ENCODE peak calls at places on chromosome 14, in nine cellular contexts. O is activated naive CD4-positive, alpha-beta T cell treated with anti-CD3 and anti-CD28 coated beads for 36 hours; V is HEK293T; W is endothelial cell; Q is foreskin fibroblast; B is stimulated activated effector memory CD8-positive, alpha-beta T cell treated with anti-CD3 and anti-CD28 coated beads, Interleukin-12 subunit alpha, Interleukin-12 subunit beta, amount 100 ng/mL, for 72 hours; R is GM13976; U is AG20443; J is breast epithelium. K is an unnamed sample.
A peak's percentile ranks its signal among the peaks of the same experiment; 100 is the strongest.

GRCh38 chr14:99615497-99616245 is 11.7 kb upstream of the CCDC85C start:
- DNase-seq in O (no peak), V (no peak), W (no peak), Q (no peak), B (no peak), R (no peak), U (no peak), J (no peak), K (no peak)

GRCh38 chr14:102539544-102540309 is 30.2 kb upstream of the ANKRD9 start:
- DNase-seq in O (no peak), V (no peak), W (no peak), Q (peak; percentile 76), B (no peak), R (no peak), U (no peak), J (no peak), K (no peak)

GRCh38 chr14:86912689-86913088 is 1080.3 kb downstream of the GALC start:
- DNase-seq in O (no peak), V (no peak), W (no peak), Q (no peak), B (no peak), R (no peak), U (no peak), J (no peak), K (no peak)

GRCh38 chr14:53325176-53325806 is 172.2 kb upstream of the DDHD1 start:
- DNase-seq in O (no peak), V (no peak), W (no peak), Q (peak; percentile 49), B (no peak), R (no peak), U (no peak), J (no peak), K (no peak)

GRCh38 chr14:96362071-96362964 is 823 bp downstream of the ATG2B start:
- DNase-seq in O (peak; percentile 70), V (peak; percentile 53), W (no peak), Q (peak; percentile 62), B (peak; percentile 59), R (peak; percentile 65), U (peak; percentile 21), J (peak; percentile 19), K (no peak)

GRCh38 chr14:52706286-52706685 is 714 bp upstream of the PSMC6 start:
- DNase-seq in O (peak; percentile 65), V (no peak), W (no peak), Q (peak; percentile 24), B (peak; percentile 63), R (no peak), U (no peak), J (no peak), K (no peak)

GRCh38 chr14:99604766-99605298 is 825 bp upstream of the CCDC85C start:
- DNase-seq in O (no peak), V (peak; percentile 45), W (peak; percentile 62), Q (peak; percentile 58), B (peak; percentile 77), R (no peak), U (peak; percentile 65), J (no peak), K (no peak)

GRCh38 chr14:103221781-103222358 is 98.6 kb downstream of the TNFAIP2 start:
- DNase-seq in O (no peak), V (no peak), W (no peak), Q (no peak), B (no peak), R (no peak), U (no peak), J (no peak), K (no peak)

GRCh38 chr14:51053157-51053556 is 41.7 kb downstream of the TRIM9 start:
- DNase-seq in O (no peak), V (no peak), W (no peak), Q (peak; percentile 26), B (no peak), R (no peak), U (no peak), J (no peak), K (no peak)

GRCh38 chr14:50943261-50943942 is 881 bp downstream of the PYGL start:
- DNase-seq in O (no peak), V (peak; percentile 46), W (peak; percentile 51), Q (peak; percentile 75), B (no peak), R (peak; percentile 33), U (peak; percentile 53), J (no peak), K (no peak)

GRCh38 chr14:91796622-91797347 is 64.9 kb upstream of the CATSPERB start:
- DNase-seq in O (no peak), V (no peak), W (no peak), Q (peak; percentile 27), B (no peak), R (no peak), U (peak; percentile 27), J (no peak), K (no peak)

GRCh38 chr14:77314043-77314442 is 6.6 kb downstream of the POMT2 start:
- DNase-seq in O (no peak), V (no peak), W (no peak), Q (peak; percentile 92), B (no peak), R (no peak), U (peak; percentile 67), J (peak; percentile 47), K (peak; percentile 28)

GRCh38 chr14:33728010-33728498 is 222.8 kb downstream of the EGLN3 start:
- DNase-seq in O (no peak), V (no peak), W (no peak), Q (no peak), B (no peak), R (no peak), U (no peak), J (no peak), K (no peak)

GRCh38 chr14:30195946-30196345 is 268.3 kb upstream of the PRKD1 start:
- DNase-seq in O (no peak), V (no peak), W (no peak), Q (peak; percentile 64), B (no peak), R (no peak), U (peak; percentile 23), J (no peak), K (no peak)

GRCh38 chr14:103346286-103346685 is 12.2 kb downstream of the EIF5 start:
- DNase-seq in O (no peak), V (no peak), W (no peak), Q (peak; percentile 66), B (no peak), R (no peak), U (no peak), J (no peak), K (no peak)

GRCh38 chr14:34833545-34834523 is 41.3 kb downstream of the BAZ1A start:
- DNase-seq in O (no peak), V (no peak), W (no peak), Q (no peak), B (no peak), R (peak; percentile 33), U (no peak), J (no peak), K (no peak)

GRCh38 chr14:99189201-99189801 is 82.7 kb downstream of the BCL11B start:
- DNase-seq in O (peak; percentile 64), V (no peak), W (no peak), Q (no peak), B (peak; percentile 74), R (no peak), U (no peak), J (no peak), K (no peak)

GRCh38 chr14:104101086-104101621 is 15.7 kb downstream of the ASPG start:
- DNase-seq in O (no peak), V (no peak), W (no peak), Q (no peak), B (no peak), R (no peak), U (no peak), J (no peak), K (no peak)

GRCh38 chr14:55881577-55882241 is 236.5 kb upstream of the PELI2 start:
- DNase-seq in O (no peak), V (no peak), W (no peak), Q (peak; percentile 74), B (no peak), R (no peak), U (peak; percentile 48), J (no peak), K (peak; percentile 47)

GRCh38 chr14:94445003-94445402 is 7.6 kb downstream of the SERPINA11 start:
- DNase-seq in O (no peak), V (no peak), W (no peak), Q (no peak), B (no peak), R (no peak), U (no peak), J (no peak), K (no peak)

GRCh38 chr14:26204362-26204953 is 393.4 kb downstream of the NOVA1 start:
- DNase-seq in O (no peak), V (no peak), W (peak; percentile 30), Q (peak; percentile 39), B (no peak), R (no peak), U (no peak), J (no peak), K (no peak)

GRCh38 chr14:100899841-100900771 is 3.4 kb downstream of the RTL1 start:
- DNase-seq in O (no peak), V (no peak), W (peak; percentile 50), Q (no peak), B (no peak), R (peak; percentile 23), U (no peak), J (peak; percentile 15), K (no peak)

GRCh38 chr14:105087963-105088811 is 23.0 kb upstream of the GPR132 start:
- DNase-seq in O (no peak), V (no peak), W (peak; percentile 60), Q (peak; percentile 90), B (no peak), R (no peak), U (peak; percentile 77), J (peak; percentile 49), K (no peak)

GRCh38 chr14:92356677-92357076 is 33.7 kb downstream of the SLC24A4 start:
- DNase-seq in O (no peak), V (no peak), W (no peak), Q (no peak), B (no peak), R (no peak), U (no peak), J (no peak), K (no peak)

GRCh38 chr14:99313234-99313633 is 41.2 kb upstream of the BCL11B start:
- DNase-seq in O (no peak), V (no peak), W (no peak), Q (no peak), B (no peak), R (no peak), U (peak; percentile 2), J (no peak), K (no peak)

GRCh38 chr14:75993567-75994041 is 8.0 kb downstream of the IFT43 start:
- DNase-seq in O (no peak), V (no peak), W (no peak), Q (no peak), B (peak; percentile 49), R (no peak), U (no peak), J (no peak), K (no peak)

GRCh38 chr14:72634910-72635647 is 258.8 kb downstream of the DPF3 start:
- DNase-seq in O (no peak), V (peak; percentile 24), W (no peak), Q (no peak), B (no peak), R (no peak), U (no peak), J (no peak), K (no peak)

GRCh38 chr14:22814945-22815713 is at the start of gene SLC7A7:
- DNase-seq in O (no peak), V (no peak), W (no peak), Q (peak; percentile 49), B (no peak), R (no peak), U (no peak), J (no peak), K (no peak)

GRCh38 chr14:24943024-24943423 is 106.9 kb downstream of the STXBP6 start:
- DNase-seq in O (no peak), V (no peak), W (no peak), Q (peak; percentile 84), B (no peak), R (no peak), U (peak; percentile 66), J (no peak), K (peak; percentile 92)

GRCh38 chr14:22845103-22845394 is 8.7 kb downstream of the MMP14 start:
- DNase-seq in O (no peak), V (peak; percentile 2), W (no peak), Q (no peak), B (no peak), R (no peak), U (no peak), J (no peak), K (no peak)

GRCh38 chr14:24332094-24332983 is 2.5 kb downstream of the ADCY4 start:
- DNase-seq in O (peak; percentile 91), V (peak; percentile 71), W (peak; percentile 64), Q (peak; percentile 81), B (peak; percentile 88), R (peak; percentile 93), U (peak; percentile 85), J (peak; percentile 72), K (no peak)

K was measured in iPS DF 19.7.